ENCODE peak calls at places on chromosomes 16 and 17, in eight cellular contexts. One of them, this sample, is unnamed.

GRCh38 chr16:50858376-50858775 is 116.5 kb downstream of the CYLD start:
- DNase-seq in psoas muscle: no peak
- DNase-seq in HTR-8/SVneo: no peak
- DNase-seq in HS-5: no peak
- DNase-seq in NCI-H1436: no peak
- DNase-seq in foreskin fibroblast: no peak
- DNase-seq in cardiac muscle cell: no peak
- DNase-seq in LHCN-M2: no peak
- DNase-seq in this sample: peak

GRCh38 chr17:57667461-57667923 is 77.6 kb downstream of the CCDC182 start:
- DNase-seq in psoas muscle: no peak
- DNase-seq in HTR-8/SVneo: no peak
- DNase-seq in HS-5: no peak
- DNase-seq in NCI-H1436: no peak
- DNase-seq in foreskin fibroblast: no peak
- DNase-seq in cardiac muscle cell: no peak
- DNase-seq in LHCN-M2: no peak
- DNase-seq in this sample: no peak

GRCh38 chr16:12611006-12611477 is 192.6 kb downstream of the CPPED1 start:
- DNase-seq in psoas muscle: no peak
- DNase-seq in HTR-8/SVneo: no peak
- DNase-seq in HS-5: no peak
- DNase-seq in NCI-H1436: no peak
- DNase-seq in foreskin fibroblast: no peak
- DNase-seq in cardiac muscle cell: no peak
- DNase-seq in LHCN-M2: no peak
- DNase-seq in this sample: peak

GRCh38 chr16:728131-728889 is 1.4 kb downstream of the HAGHL start:
- DNase-seq in psoas muscle: peak
- DNase-seq in HTR-8/SVneo: peak
- DNase-seq in HS-5: no peak
- DNase-seq in NCI-H1436: peak
- DNase-seq in foreskin fibroblast: peak
- DNase-seq in cardiac muscle cell: peak
- DNase-seq in LHCN-M2: peak
- DNase-seq in this sample: no peak

GRCh38 chr16:50303041-50303604 is 36.8 kb downstream of the ADCY7 start:
- DNase-seq in psoas muscle: no peak
- DNase-seq in HTR-8/SVneo: no peak
- DNase-seq in HS-5: no peak
- DNase-seq in NCI-H1436: no peak
- DNase-seq in foreskin fibroblast: no peak
- DNase-seq in cardiac muscle cell: no peak
- DNase-seq in LHCN-M2: no peak
- DNase-seq in this sample: no peak

GRCh38 chr16:49725651-49726050 is 130.3 kb downstream of the ZNF423 start:
- DNase-seq in psoas muscle: no peak
- DNase-seq in HTR-8/SVneo: no peak
- DNase-seq in HS-5: no peak
- DNase-seq in NCI-H1436: no peak
- DNase-seq in foreskin fibroblast: no peak
- DNase-seq in cardiac muscle cell: no peak
- DNase-seq in LHCN-M2: no peak
- DNase-seq in this sample: no peak

GRCh38 chr17:7238418-7239090 is 703 bp downstream of the PHF23 start:
- DNase-seq in psoas muscle: peak
- DNase-seq in HTR-8/SVneo: no peak
- DNase-seq in HS-5: no peak
- DNase-seq in NCI-H1436: no peak
- DNase-seq in foreskin fibroblast: peak
- DNase-seq in cardiac muscle cell: peak
- DNase-seq in LHCN-M2: no peak
- DNase-seq in this sample: no peak

GRCh38 chr17:76969598-76970172 is 101.5 kb downstream of the MGAT5B start:
- DNase-seq in psoas muscle: no peak
- DNase-seq in HTR-8/SVneo: no peak
- DNase-seq in HS-5: no peak
- DNase-seq in NCI-H1436: no peak
- DNase-seq in foreskin fibroblast: no peak
- DNase-seq in cardiac muscle cell: peak
- DNase-seq in LHCN-M2: no peak
- DNase-seq in this sample: no peak

GRCh38 chr17:73323622-73324455 is 12.0 kb upstream of the CDC42EP4 start:
- DNase-seq in psoas muscle: peak
- DNase-seq in HTR-8/SVneo: no peak
- DNase-seq in HS-5: no peak
- DNase-seq in NCI-H1436: no peak
- DNase-seq in foreskin fibroblast: peak
- DNase-seq in cardiac muscle cell: no peak
- DNase-seq in LHCN-M2: no peak
- DNase-seq in this sample: no peak

GRCh38 chr17:19264681-19265080 is 27.5 kb downstream of the EPN2 start:
- DNase-seq in psoas muscle: no peak
- DNase-seq in HTR-8/SVneo: no peak
- DNase-seq in HS-5: no peak
- DNase-seq in NCI-H1436: no peak
- DNase-seq in foreskin fibroblast: no peak
- DNase-seq in cardiac muscle cell: no peak
- DNase-seq in LHCN-M2: no peak
- DNase-seq in this sample: no peak

GRCh38 chr16:76345093-76345735 is 68.0 kb downstream of the CNTNAP4 start:
- DNase-seq in psoas muscle: peak
- DNase-seq in HTR-8/SVneo: no peak
- DNase-seq in HS-5: peak
- DNase-seq in NCI-H1436: no peak
- DNase-seq in foreskin fibroblast: no peak
- DNase-seq in cardiac muscle cell: peak
- DNase-seq in LHCN-M2: no peak
- DNase-seq in this sample: no peak

GRCh38 chr17:29042679-29043538 is at the start of gene PIPOX:
- DNase-seq in psoas muscle: no peak
- DNase-seq in HTR-8/SVneo: peak
- DNase-seq in HS-5: no peak
- DNase-seq in NCI-H1436: peak
- DNase-seq in foreskin fibroblast: no peak
- DNase-seq in cardiac muscle cell: peak
- DNase-seq in LHCN-M2: peak
- DNase-seq in this sample: no peak

GRCh38 chr16:81758376-81758775 is 20.7 kb upstream of the PLCG2 start:
- DNase-seq in psoas muscle: no peak
- DNase-seq in HTR-8/SVneo: no peak
- DNase-seq in HS-5: no peak
- DNase-seq in NCI-H1436: no peak
- DNase-seq in foreskin fibroblast: no peak
- DNase-seq in cardiac muscle cell: no peak
- DNase-seq in LHCN-M2: peak
- DNase-seq in this sample: no peak

GRCh38 chr17:32870027-32870670 is 6.8 kb downstream of the MYO1D start:
- DNase-seq in psoas muscle: no peak
- DNase-seq in HTR-8/SVneo: no peak
- DNase-seq in HS-5: no peak
- DNase-seq in NCI-H1436: no peak
- DNase-seq in foreskin fibroblast: peak
- DNase-seq in cardiac muscle cell: no peak
- DNase-seq in LHCN-M2: peak
- DNase-seq in this sample: no peak

GRCh38 chr16:988465-989353 is 7.1 kb downstream of the SOX8 start:
- DNase-seq in psoas muscle: no peak
- DNase-seq in HTR-8/SVneo: no peak
- DNase-seq in HS-5: no peak
- DNase-seq in NCI-H1436: no peak
- DNase-seq in foreskin fibroblast: no peak
- DNase-seq in cardiac muscle cell: no peak
- DNase-seq in LHCN-M2: no peak
- DNase-seq in this sample: no peak

GRCh38 chr17:31508310-31509094 is 117.0 kb downstream of the RAB11FIP4 start:
- DNase-seq in psoas muscle: peak
- DNase-seq in HTR-8/SVneo: no peak
- DNase-seq in HS-5: no peak
- DNase-seq in NCI-H1436: no peak
- DNase-seq in foreskin fibroblast: no peak
- DNase-seq in cardiac muscle cell: peak
- DNase-seq in LHCN-M2: no peak
- DNase-seq in this sample: no peak

GRCh38 chr17:57652811-57653210 is 92.3 kb downstream of the CCDC182 start:
- DNase-seq in psoas muscle: no peak
- DNase-seq in HTR-8/SVneo: no peak
- DNase-seq in HS-5: no peak
- DNase-seq in NCI-H1436: no peak
- DNase-seq in foreskin fibroblast: no peak
- DNase-seq in cardiac muscle cell: no peak
- DNase-seq in LHCN-M2: no peak
- DNase-seq in this sample: no peak

GRCh38 chr17:33778505-33779398 is 476.3 kb upstream of the CCL2 start:
- DNase-seq in psoas muscle: no peak
- DNase-seq in HTR-8/SVneo: peak
- DNase-seq in HS-5: peak
- DNase-seq in NCI-H1436: peak
- DNase-seq in foreskin fibroblast: peak
- DNase-seq in cardiac muscle cell: peak
- DNase-seq in LHCN-M2: peak
- DNase-seq in this sample: no peak

GRCh38 chr17:42422958-42423712 is at the start of gene CAVIN1:
- DNase-seq in psoas muscle: peak
- DNase-seq in HTR-8/SVneo: peak
- DNase-seq in HS-5: no peak
- DNase-seq in NCI-H1436: no peak
- DNase-seq in foreskin fibroblast: peak
- DNase-seq in cardiac muscle cell: peak
- DNase-seq in LHCN-M2: peak
- DNase-seq in this sample: peak

GRCh38 chr16:19114359-19115147 is 789 bp downstream of the ITPRIPL2 start:
- DNase-seq in psoas muscle: peak
- DNase-seq in HTR-8/SVneo: no peak
- DNase-seq in HS-5: no peak
- DNase-seq in NCI-H1436: no peak
- DNase-seq in foreskin fibroblast: peak
- DNase-seq in cardiac muscle cell: no peak
- DNase-seq in LHCN-M2: peak
- DNase-seq in this sample: no peak

GRCh38 chr16:87970206-87970605 is 19.0 kb downstream of the BANP start:
- DNase-seq in psoas muscle: no peak
- DNase-seq in HTR-8/SVneo: no peak
- DNase-seq in HS-5: no peak
- DNase-seq in NCI-H1436: no peak
- DNase-seq in foreskin fibroblast: no peak
- DNase-seq in cardiac muscle cell: no peak
- DNase-seq in LHCN-M2: peak
- DNase-seq in this sample: no peak

GRCh38 chr16:5903797-5904196 is 806.2 kb upstream of the EEF2KMT start:
- DNase-seq in psoas muscle: no peak
- DNase-seq in HTR-8/SVneo: no peak
- DNase-seq in HS-5: no peak
- DNase-seq in NCI-H1436: no peak
- DNase-seq in foreskin fibroblast: no peak
- DNase-seq in cardiac muscle cell: no peak
- DNase-seq in LHCN-M2: no peak
- DNase-seq in this sample: no peak

GRCh38 chr17:50028207-50029120 is 27.4 kb upstream of the ITGA3 start:
- DNase-seq in psoas muscle: no peak
- DNase-seq in HTR-8/SVneo: peak
- DNase-seq in HS-5: peak
- DNase-seq in NCI-H1436: no peak
- DNase-seq in foreskin fibroblast: peak
- DNase-seq in cardiac muscle cell: peak
- DNase-seq in LHCN-M2: peak
- DNase-seq in this sample: no peak

GRCh38 chr17:83080641-83081560 is 1.5 kb downstream of the METRNL start:
- DNase-seq in psoas muscle: no peak
- DNase-seq in HTR-8/SVneo: no peak
- DNase-seq in HS-5: no peak
- DNase-seq in NCI-H1436: no peak
- DNase-seq in foreskin fibroblast: no peak
- DNase-seq in cardiac muscle cell: peak
- DNase-seq in LHCN-M2: no peak
- DNase-seq in this sample: no peak

GRCh38 chr16:69917739-69918138 is 33.4 kb upstream of the CLEC18A start:
- DNase-seq in psoas muscle: peak
- DNase-seq in HTR-8/SVneo: peak
- DNase-seq in HS-5: peak
- DNase-seq in NCI-H1436: no peak
- DNase-seq in foreskin fibroblast: peak
- DNase-seq in cardiac muscle cell: no peak
- DNase-seq in LHCN-M2: peak
- DNase-seq in this sample: no peak

GRCh38 chr17:78939615-78940014 is 14.4 kb upstream of the TIMP2 start:
- DNase-seq in psoas muscle: no peak
- DNase-seq in HTR-8/SVneo: no peak
- DNase-seq in HS-5: no peak
- DNase-seq in NCI-H1436: no peak
- DNase-seq in foreskin fibroblast: no peak
- DNase-seq in cardiac muscle cell: no peak
- DNase-seq in LHCN-M2: peak
- DNase-seq in this sample: no peak

GRCh38 chr17:74618446-74618845 is 5.1 kb downstream of the CD300E start:
- DNase-seq in psoas muscle: no peak
- DNase-seq in HTR-8/SVneo: no peak
- DNase-seq in HS-5: no peak
- DNase-seq in NCI-H1436: no peak
- DNase-seq in foreskin fibroblast: no peak
- DNase-seq in cardiac muscle cell: no peak
- DNase-seq in LHCN-M2: no peak
- DNase-seq in this sample: no peak

GRCh38 chr17:51166987-51167931 is 1.0 kb downstream of the NME2 start:
- DNase-seq in psoas muscle: peak
- DNase-seq in HTR-8/SVneo: peak
- DNase-seq in HS-5: no peak
- DNase-seq in NCI-H1436: peak
- DNase-seq in foreskin fibroblast: no peak
- DNase-seq in cardiac muscle cell: peak
- DNase-seq in LHCN-M2: peak
- DNase-seq in this sample: no peak

GRCh38 chr17:71208111-71208704 is 912.6 kb upstream of the SOX9 start:
- DNase-seq in psoas muscle: no peak
- DNase-seq in HTR-8/SVneo: peak
- DNase-seq in HS-5: peak
- DNase-seq in NCI-H1436: no peak
- DNase-seq in foreskin fibroblast: peak
- DNase-seq in cardiac muscle cell: no peak
- DNase-seq in LHCN-M2: peak
- DNase-seq in this sample: no peak

GRCh38 chr17:8729421-8729820 is 15.2 kb downstream of the CCDC42 start:
- DNase-seq in psoas muscle: no peak
- DNase-seq in HTR-8/SVneo: no peak
- DNase-seq in HS-5: no peak
- DNase-seq in NCI-H1436: no peak
- DNase-seq in foreskin fibroblast: no peak
- DNase-seq in cardiac muscle cell: no peak
- DNase-seq in LHCN-M2: no peak
- DNase-seq in this sample: no peak

GRCh38 chr16:19478505-19478904 is 43.4 kb downstream of the GDE1 start:
- DNase-seq in psoas muscle: no peak
- DNase-seq in HTR-8/SVneo: no peak
- DNase-seq in HS-5: no peak
- DNase-seq in NCI-H1436: no peak
- DNase-seq in foreskin fibroblast: no peak
- DNase-seq in cardiac muscle cell: no peak
- DNase-seq in LHCN-M2: no peak
- DNase-seq in this sample: no peak

GRCh38 chr16:50102046-50102756 is 36.4 kb downstream of the HEATR3 start:
- DNase-seq in psoas muscle: no peak
- DNase-seq in HTR-8/SVneo: no peak
- DNase-seq in HS-5: peak
- DNase-seq in NCI-H1436: no peak
- DNase-seq in foreskin fibroblast: peak
- DNase-seq in cardiac muscle cell: no peak
- DNase-seq in LHCN-M2: peak
- DNase-seq in this sample: no peak

GRCh38 chr16:86443508-86444130 is 66.7 kb upstream of the FOXF1 start:
- DNase-seq in psoas muscle: no peak
- DNase-seq in HTR-8/SVneo: no peak
- DNase-seq in HS-5: no peak
- DNase-seq in NCI-H1436: no peak
- DNase-seq in foreskin fibroblast: no peak
- DNase-seq in cardiac muscle cell: no peak
- DNase-seq in LHCN-M2: no peak
- DNase-seq in this sample: no peak

This sample was measured in esophagus muscularis mucosa.